ENCODE peak calls at places on chromosomes 12 and 14, in four cellular contexts. G is OCI-LY7, T is skeletal muscle cell, Q is COR-L47. K is an unnamed sample.

GRCh38 chr12:9697619-9698018 is 28.1 kb downstream of the CLEC2D start:
- DNase-seq in G (no peak), T (no peak), Q (no peak), K (no peak)

GRCh38 chr14:99752486-99753121 is 40.6 kb upstream of the EML1 start:
- DNase-seq in T (no peak), Q (no peak), G (no peak), K (no peak)

GRCh38 chr12:121494093-121494787 is 86.6 kb downstream of the KDM2B start:
- DNase-seq in G (peak), T (no peak), Q (no peak), K (peak)

GRCh38 chr14:103021817-103022668 is 35.3 kb downstream of the CDC42BPB start:
- DNase-seq in Q (peak), G (no peak), T (no peak), K (no peak)

GRCh38 chr12:132074216-132074615 is 69.9 kb downstream of the DDX51 start:
- DNase-seq in G (no peak), Q (no peak), T (no peak), K (no peak)

GRCh38 chr14:81400202-81400678 is at the start of gene STON2:
- DNase-seq in G (no peak), T (peak), Q (no peak), K (peak)

GRCh38 chr14:51167587-51168219 is 72.3 kb upstream of the TMX1 start:
- DNase-seq in G (no peak), Q (no peak), T (peak), K (peak)

GRCh38 chr12:59595097-59595496 is 732 bp upstream of the SLC16A7 start:
- DNase-seq in T (no peak), Q (no peak), G (peak), K (no peak)

GRCh38 chr12:98227162-98227561 is 288.2 kb upstream of the TMPO start:
- DNase-seq in Q (no peak), T (no peak), G (peak), K (no peak)

GRCh38 chr14:41960316-41960715 is 353.6 kb downstream of the LRFN5 start:
- DNase-seq in Q (no peak), G (no peak), T (peak), K (no peak)

GRCh38 chr12:15629761-15630160 is 159.4 kb downstream of the EPS8 start:
- DNase-seq in G (no peak), T (peak), Q (no peak), K (no peak)

GRCh38 chr12:9742665-9743064 is 9.8 kb upstream of the CLECL1 start:
- DNase-seq in G (no peak), T (no peak), Q (no peak), K (no peak)

GRCh38 chr14:63088865-63089264 is 43.6 kb upstream of the KCNH5 start:
- DNase-seq in G (no peak), Q (peak), T (no peak), K (no peak)

GRCh38 chr12:3622021-3622731 is 130.7 kb downstream of the CRACR2A start:
- DNase-seq in Q (no peak), G (no peak), T (peak), K (no peak)

GRCh38 chr14:22613091-22613695 is 15.1 kb downstream of the ABHD4 start:
- DNase-seq in T (no peak), G (no peak), Q (no peak), K (no peak)

GRCh38 chr14:92783813-92784431 is 10.2 kb upstream of the GOLGA5 start:
- DNase-seq in G (peak), T (peak), Q (peak), K (peak)

GRCh38 chr14:104395941-104396681 is 183.5 kb upstream of the C14orf180 start:
- DNase-seq in G (peak), T (no peak), Q (no peak), K (no peak)

GRCh38 chr12:38053655-38054464 is 262.7 kb upstream of the ALG10B start:
- DNase-seq in T (no peak), G (no peak), Q (peak), K (no peak)

GRCh38 chr12:78018146-78018910 is 187.6 kb downstream of the NAV3 start:
- DNase-seq in T (no peak), Q (no peak), G (no peak), K (no peak)

GRCh38 chr12:105831372-105831771 is 307.4 kb downstream of the NUAK1 start:
- DNase-seq in T (no peak), Q (no peak), G (no peak), K (no peak)

GRCh38 chr14:70416322-70416716 is 571 bp downstream of the SYNJ2BP start:
- DNase-seq in G (no peak), Q (no peak), T (no peak), K (no peak)

GRCh38 chr12:38465020-38465419 is 148.4 kb downstream of the ALG10B start:
- DNase-seq in T (no peak), Q (no peak), G (no peak), K (no peak)

GRCh38 chr14:72503696-72504368 is 390.1 kb downstream of the DPF3 start:
- DNase-seq in T (no peak), Q (no peak), G (no peak), K (no peak)

GRCh38 chr12:52268212-52268611 is 6.2 kb upstream of the KRT86 start:
- DNase-seq in Q (no peak), G (no peak), T (no peak), K (no peak)